ENCODE peak calls at places on chromosomes 4 and X, in seven cellular contexts. B is fibroblast of lung; X is naive thymus-derived CD4-positive, alpha-beta T cell; E is GM23248; H is GM19239; M is NCI-H69; R is ELF-1. Y is an unnamed sample.

GRCh38 chrX:30935985-30936384 is 46.9 kb upstream of the TAB3 start:
- DNase-seq in M (peak; percentile 3), H (no peak), B (peak; percentile 4), E (peak; percentile 44), X (no peak), R (peak; percentile 76), Y (peak; percentile 25)

GRCh38 chr4:8427262-8427661 is 13.3 kb downstream of the ACOX3 start:
- DNase-seq in B (no peak), X (no peak), H (no peak), E (no peak), R (no peak), M (no peak), Y (no peak)

GRCh38 chr4:73021634-73022033 is 47.9 kb downstream of the COX18 start:
- DNase-seq in E (peak; percentile 68), B (peak; percentile 23), H (no peak), R (no peak), X (no peak), M (peak; percentile 28), Y (peak; percentile 73)

GRCh38 chr4:140213736-140214135 is 59.8 kb upstream of the MAML3 start:
- DNase-seq in M (no peak), E (peak; percentile 47), R (no peak), X (no peak), B (peak; percentile 22), H (no peak), Y (no peak)

GRCh38 chr4:155900402-155900801 is 3.1 kb upstream of the TDO2 start:
- DNase-seq in E (peak; percentile 12), M (no peak), H (no peak), X (no peak), B (peak; percentile 81), R (peak; percentile 4), Y (peak; percentile 84)

GRCh38 chr4:38396845-38397547 is 267.0 kb upstream of the KLF3 start:
- DNase-seq in X (no peak), R (no peak), B (no peak), E (no peak), M (no peak), H (no peak), Y (no peak)

GRCh38 chr4:150155391-150155790 is 77.1 kb downstream of the DCLK2 start:
- DNase-seq in M (peak; percentile 41), B (no peak), E (no peak), H (no peak), R (no peak), X (no peak), Y (no peak)

GRCh38 chr4:74206088-74206826 is 48.3 kb downstream of the MTHFD2L start:
- DNase-seq in B (peak; percentile 42), E (peak; percentile 45), X (no peak), R (peak; percentile 47), H (no peak), M (peak; percentile 62), Y (peak; percentile 70)

GRCh38 chr4:186067757-186068385 is 1.1 kb upstream of the TLR3 start:
- DNase-seq in M (no peak), R (peak; percentile 43), E (peak; percentile 64), B (peak; percentile 75), X (peak; percentile 15), H (no peak), Y (peak; percentile 57)

GRCh38 chr4:176875026-176875425 is 82.3 kb upstream of the VEGFC start:
- DNase-seq in H (no peak), R (no peak), B (no peak), M (no peak), X (no peak), E (peak; percentile 5), Y (peak; percentile 26)

GRCh38 chrX:86078650-86079049 is 31.3 kb upstream of the CHM start:
- DNase-seq in M (no peak), H (no peak), E (no peak), R (no peak), X (no peak), B (no peak), Y (no peak)

GRCh38 chr4:528835-529234 is 29.8 kb downstream of the PIGG start:
- DNase-seq in X (no peak), H (no peak), B (no peak), M (no peak), E (no peak), R (no peak), Y (no peak)

GRCh38 chr4:156190606-156191005 is 236.9 kb upstream of the CTSO start:
- DNase-seq in M (no peak), R (no peak), H (no peak), B (peak; percentile 75), X (no peak), E (peak; percentile 52), Y (peak; percentile 72)